ENCODE peak calls at places on chromosome 7, in ten cellular contexts. T, F, L, K, Q, X, R, U, B and S are unnamed samples.

GRCh38 chr7:116828281-116828680 is 34.1 kb upstream of the CAPZA2 start:
- DNase-seq in T (no peak), R (no peak), L (no peak), Q (no peak), X (no peak), U (no peak), K (no peak), F (no peak), B (no peak), S (no peak)

GRCh38 chr7:41758321-41758720 is 55.4 kb upstream of the INHBA start:
- DNase-seq in Q (no peak), U (no peak), L (no peak), K (no peak), B (no peak), F (peak), X (no peak), T (no peak), R (no peak), S (no peak)

GRCh38 chr7:92646966-92647625 is 56.9 kb upstream of the FAM133B start:
- DNase-seq in T (no peak), Q (no peak), F (no peak), K (no peak), B (no peak), X (no peak), U (no peak), R (no peak), L (no peak), S (no peak)

GRCh38 chr7:929311-929711 is 25.2 kb downstream of the ADAP1 start:
- DNase-seq in B (no peak), X (no peak), T (no peak), U (no peak), L (peak), F (no peak), K (no peak), Q (peak), R (no peak), S (no peak)

GRCh38 chr7:69365588-69366241 is 232.6 kb upstream of the AUTS2 start:
- DNase-seq in U (no peak), R (no peak), B (no peak), K (no peak), F (no peak), L (no peak), X (peak), T (peak), Q (peak), S (no peak)

GRCh38 chr7:7642081-7642480 is 1.5 kb downstream of the UMAD1 start:
- DNase-seq in U (no peak), T (no peak), K (no peak), L (no peak), Q (no peak), X (no peak), R (no peak), B (no peak), F (no peak), S (no peak)

GRCh38 chr7:117950601-117951278 is 77.5 kb upstream of the CTTNBP2 start:
- DNase-seq in B (no peak), U (no peak), K (no peak), F (no peak), R (no peak), Q (no peak), X (no peak), T (no peak), L (no peak), S (peak)

GRCh38 chr7:77348371-77348813 is 67.8 kb downstream of the GSAP start:
- DNase-seq in K (no peak), L (no peak), U (no peak), R (no peak), B (no peak), X (peak), F (no peak), T (peak), Q (peak), S (peak)

GRCh38 chr7:85512802-85513201 is 325.9 kb upstream of the SEMA3D start:
- DNase-seq in K (no peak), Q (no peak), F (no peak), L (no peak), T (no peak), U (no peak), B (no peak), R (no peak), X (no peak), S (no peak)

GRCh38 chr7:104207731-104208420 is at the start of gene ORC5:
- DNase-seq in B (peak), X (peak), F (peak), Q (peak), U (peak), R (peak), K (peak), T (peak), L (peak), S (peak)

GRCh38 chr7:77979219-77979618 is 180.6 kb downstream of the PHTF2 start:
- DNase-seq in Q (no peak), R (no peak), T (peak), U (no peak), L (no peak), X (peak), F (no peak), K (no peak), B (no peak), S (peak)

GRCh38 chr7:74334026-74334425 is 44.8 kb downstream of the CLIP2 start:
- DNase-seq in L (no peak), F (peak), T (peak), Q (peak), U (no peak), K (no peak), R (no peak), X (peak), B (no peak), S (peak)

GRCh38 chr7:129875745-129876411 is 76.9 kb downstream of the UBE2H start:
- DNase-seq in L (no peak), U (no peak), B (no peak), T (peak), R (no peak), X (peak), Q (peak), K (no peak), F (peak), S (peak)

GRCh38 chr7:48090095-48090805 is 1.2 kb downstream of the UPP1 start:
- DNase-seq in R (no peak), Q (peak), U (no peak), K (no peak), X (peak), F (no peak), B (no peak), T (peak), L (no peak), S (peak)

GRCh38 chr7:4527988-4528641 is 154.0 kb upstream of the FOXK1 start:
- DNase-seq in T (peak), B (no peak), U (no peak), F (no peak), R (no peak), Q (no peak), X (no peak), K (no peak), L (no peak), S (peak)

GRCh38 chr7:132084776-132085388 is 491.4 kb downstream of the PLXNA4 start:
- DNase-seq in R (no peak), B (no peak), F (no peak), T (peak), U (no peak), L (no peak), Q (no peak), K (no peak), X (peak), S (peak)

GRCh38 chr7:142407939-142408573 is 150.2 kb upstream of the PRSS58 start:
- DNase-seq in L (no peak), X (no peak), K (no peak), F (no peak), R (no peak), U (no peak), B (no peak), Q (peak), T (peak), S (no peak)

GRCh38 chr7:81031243-81031642 is 112.4 kb upstream of the SEMA3C start:
- DNase-seq in T (no peak), F (no peak), U (no peak), Q (no peak), R (no peak), X (peak), K (no peak), B (no peak), L (no peak), S (no peak)

GRCh38 chr7:55365103-55365679 is at the start of gene LANCL2:
- DNase-seq in Q (peak), R (peak), F (peak), X (peak), B (no peak), T (peak), L (no peak), U (no peak), K (no peak), S (peak)

GRCh38 chr7:102973096-102973802 is 60.4 kb downstream of the LRRC17 start:
- DNase-seq in L (no peak), T (no peak), F (no peak), R (no peak), U (no peak), X (no peak), K (no peak), Q (peak), B (no peak), S (no peak)

GRCh38 chr7:143265017-143265693 is 1.9 kb downstream of the GSTK1 start:
- DNase-seq in X (no peak), Q (no peak), T (no peak), B (no peak), U (no peak), F (no peak), K (no peak), R (no peak), L (no peak), S (no peak)

GRCh38 chr7:81501220-81501619 is 268.6 kb downstream of the HGF start:
- DNase-seq in X (peak), R (no peak), Q (peak), T (peak), B (no peak), L (no peak), F (peak), K (no peak), U (no peak), S (peak)

GRCh38 chr7:135416431-135416830 is 93.5 kb downstream of the CNOT4 start:
- DNase-seq in T (no peak), U (no peak), L (no peak), X (no peak), R (no peak), K (no peak), B (no peak), Q (no peak), F (no peak), S (no peak)

GRCh38 chr7:22361795-22362194 is 4.8 kb upstream of the RAPGEF5 start:
- DNase-seq in T (peak), X (no peak), R (no peak), U (no peak), Q (peak), F (no peak), K (no peak), L (no peak), B (no peak), S (peak)

GRCh38 chr7:135757719-135758411 is 9.3 kb upstream of the FAM180A start:
- DNase-seq in K (no peak), X (peak), Q (peak), R (no peak), F (peak), T (peak), U (no peak), B (no peak), L (no peak), S (peak)

GRCh38 chr7:134695321-134695860 is 48.7 kb downstream of the BPGM start:
- DNase-seq in Q (peak), L (no peak), R (no peak), X (peak), T (peak), K (no peak), U (no peak), F (peak), B (no peak), S (no peak)

GRCh38 chr7:81887098-81887497 is 117.3 kb upstream of the HGF start:
- DNase-seq in K (no peak), F (no peak), Q (no peak), U (no peak), X (no peak), B (no peak), T (no peak), R (no peak), L (no peak), S (no peak)